ENCODE peak calls at places on chromosome 15, in eight cellular contexts. L is psoas muscle, D is lower lobe of right lung, G is uterus, N is natural killer cell, R is spleen, M is nephron progenitor cell, Y is activated B cell treated with CpG ODN at 0.5 μM for 24 hours. U is an unnamed sample.

GRCh38 chr15:32738677-32739076 is 20.9 kb downstream of the GREM1 start:
- DNase-seq in L (no peak), D (no peak), G (no peak), N (no peak), R (no peak), M (no peak), Y (no peak), U (no peak)

GRCh38 chr15:57460208-57460816 is 84.0 kb downstream of the CGNL1 start:
- DNase-seq in L (no peak), D (no peak), G (no peak), N (no peak), R (no peak), M (no peak), Y (no peak), U (no peak)

GRCh38 chr15:91385301-91385700 is 285.2 kb downstream of the SV2B start:
- DNase-seq in L (no peak), D (no peak), G (no peak), N (no peak), R (no peak), M (no peak), Y (no peak), U (no peak)

GRCh38 chr15:71656425-71656824 is 153.9 kb upstream of the NR2E3 start:
- DNase-seq in L (no peak), D (no peak), G (no peak), N (no peak), R (no peak), M (no peak), Y (no peak), U (no peak)

GRCh38 chr15:98855067-98855814 is 152.4 kb downstream of the PGPEP1L start:
- DNase-seq in L (no peak), D (no peak), G (no peak), N (no peak), R (no peak), M (no peak), Y (no peak), U (no peak)

GRCh38 chr15:57993409-57993808 is 72.1 kb downstream of the ALDH1A2 start:
- DNase-seq in L (no peak), D (no peak), G (no peak), N (no peak), R (no peak), M (no peak), Y (no peak), U (no peak)

GRCh38 chr15:70438776-70439175 is 324.6 kb downstream of the UACA start:
- DNase-seq in L (peak), D (no peak), G (no peak), N (peak), R (no peak), M (no peak), Y (no peak), U (no peak)

GRCh38 chr15:80615783-80616391 is 79.2 kb upstream of the ABHD17C start:
- DNase-seq in L (peak), D (peak), G (no peak), N (no peak), R (no peak), M (no peak), Y (no peak), U (no peak)

GRCh38 chr15:99857836-99858235 is 124.6 kb upstream of the LYSMD4 start:
- DNase-seq in L (no peak), D (no peak), G (no peak), N (no peak), R (no peak), M (no peak), Y (no peak), U (no peak)

GRCh38 chr15:80489030-80489594 is 84.9 kb downstream of the ARNT2 start:
- DNase-seq in L (no peak), D (no peak), G (no peak), N (no peak), R (no peak), M (no peak), Y (no peak), U (no peak)

GRCh38 chr15:92803852-92804609 is 96.1 kb upstream of the CHD2 start:
- DNase-seq in L (peak), D (peak), G (peak), N (no peak), R (peak), M (no peak), Y (no peak), U (no peak)

GRCh38 chr15:92595506-92596337 is 59.9 kb downstream of the FAM174B start:
- DNase-seq in L (no peak), D (no peak), G (no peak), N (no peak), R (no peak), M (no peak), Y (no peak), U (no peak)

GRCh38 chr15:51536965-51537574 is 85.5 kb downstream of the DMXL2 start:
- DNase-seq in L (no peak), D (no peak), G (no peak), N (no peak), R (no peak), M (no peak), Y (no peak), U (no peak)

GRCh38 chr15:69165637-69166025 is 5.2 kb downstream of the GLCE start:
- DNase-seq in L (no peak), D (no peak), G (no peak), N (no peak), R (no peak), M (no peak), Y (no peak), U (no peak)

GRCh38 chr15:70741677-70742293 is 21.6 kb downstream of the UACA start:
- DNase-seq in L (no peak), D (no peak), G (no peak), N (no peak), R (no peak), M (no peak), Y (no peak), U (no peak)

GRCh38 chr15:68201879-68202261 is 3.3 kb downstream of the CALML4 start:
- DNase-seq in L (no peak), D (no peak), G (no peak), N (no peak), R (no peak), M (no peak), Y (no peak), U (no peak)

GRCh38 chr15:50506121-50506520 is 40.3 kb downstream of the USP50 start:
- DNase-seq in L (no peak), D (no peak), G (no peak), N (no peak), R (peak), M (peak), Y (no peak), U (no peak)

GRCh38 chr15:98405013-98405412 is 243.3 kb upstream of the IGF1R start:
- DNase-seq in L (no peak), D (no peak), G (no peak), N (no peak), R (no peak), M (no peak), Y (no peak), U (no peak)

GRCh38 chr15:93308026-93308670 is 219.1 kb upstream of the RGMA start:
- DNase-seq in L (no peak), D (no peak), G (no peak), N (no peak), R (no peak), M (no peak), Y (no peak), U (no peak)

GRCh38 chr15:91456921-91457320 is 356.9 kb downstream of the SV2B start:
- DNase-seq in L (no peak), D (no peak), G (no peak), N (no peak), R (no peak), M (no peak), Y (no peak), U (no peak)

GRCh38 chr15:57198654-57199241 is 177.6 kb upstream of the CGNL1 start:
- DNase-seq in L (no peak), D (no peak), G (no peak), N (no peak), R (no peak), M (no peak), Y (no peak), U (no peak)

GRCh38 chr15:99016680-99017321 is 9.2 kb upstream of the PGPEP1L start:
- DNase-seq in L (peak), D (no peak), G (no peak), N (no peak), R (no peak), M (peak), Y (no peak), U (no peak)

GRCh38 chr15:67821784-67822451 is 3.4 kb upstream of the SKOR1 start:
- DNase-seq in L (peak), D (no peak), G (no peak), N (no peak), R (peak), M (no peak), Y (no peak), U (no peak)

GRCh38 chr15:89067751-89068150 is 20.5 kb upstream of the ABHD2 start:
- DNase-seq in L (no peak), D (no peak), G (no peak), N (no peak), R (no peak), M (no peak), Y (no peak), U (no peak)

GRCh38 chr15:71136159-71137137 is 21.2 kb downstream of the THSD4 start:
- DNase-seq in L (no peak), D (no peak), G (peak), N (no peak), R (no peak), M (no peak), Y (no peak), U (no peak)

GRCh38 chr15:62462721-62463120 is 297.6 kb upstream of the C2CD4B start:
- DNase-seq in L (no peak), D (no peak), G (no peak), N (no peak), R (no peak), M (no peak), Y (no peak), U (no peak)

GRCh38 chr15:67899596-67900283 is 59.9 kb upstream of the RNU6-1 start:
- DNase-seq in L (no peak), D (no peak), G (no peak), N (no peak), R (no peak), M (no peak), Y (no peak), U (no peak)

GRCh38 chr15:63826513-63826912 is 7.2 kb downstream of the HERC1 start:
- DNase-seq in L (no peak), D (no peak), G (no peak), N (no peak), R (no peak), M (no peak), Y (no peak), U (no peak)

GRCh38 chr15:70653426-70653825 is 109.9 kb downstream of the UACA start:
- DNase-seq in L (no peak), D (no peak), G (no peak), N (no peak), R (no peak), M (no peak), Y (no peak), U (no peak)

GRCh38 chr15:47685141-47685870 is 32.0 kb upstream of the SEMA6D start:
- DNase-seq in L (no peak), D (no peak), G (no peak), N (no peak), R (no peak), M (no peak), Y (no peak), U (no peak)

GRCh38 chr15:60722328-60723112 is 243.6 kb upstream of the ICE2 start:
- DNase-seq in L (no peak), D (no peak), G (no peak), N (no peak), R (no peak), M (no peak), Y (no peak), U (no peak)

GRCh38 chr15:68674975-68675374 is 96.2 kb downstream of the CORO2B start:
- DNase-seq in L (no peak), D (no peak), G (peak), N (no peak), R (no peak), M (no peak), Y (no peak), U (no peak)

GRCh38 chr15:63599401-63600000 is 2.3 kb downstream of the FBXL22 start:
- DNase-seq in L (peak), D (peak), G (peak), N (no peak), R (peak), M (no peak), Y (peak), U (no peak)

GRCh38 chr15:42050484-42051255 is 29.8 kb upstream of the PLA2G4E start:
- DNase-seq in L (no peak), D (no peak), G (no peak), N (no peak), R (no peak), M (no peak), Y (no peak), U (no peak)

GRCh38 chr15:78629716-78630065 is 8.9 kb upstream of the CHRNA3 start:
- DNase-seq in L (no peak), D (no peak), G (no peak), N (no peak), R (no peak), M (no peak), Y (no peak), U (no peak)

GRCh38 chr15:77004189-77004588 is 9.3 kb downstream of the PSTPIP1 start:
- DNase-seq in L (peak), D (peak), G (no peak), N (no peak), R (peak), M (no peak), Y (no peak), U (no peak)
- TF ChIP-seq CTCF in L (no peak), D (no peak), G (no peak), N (no peak), R (no peak), M (no peak), Y (no peak), U (no peak)

GRCh38 chr15:76932090-76932966 is 779 bp downstream of the RCN2 start:
- DNase-seq in L (no peak), D (no peak), G (peak), N (no peak), R (no peak), M (no peak), Y (no peak), U (no peak)

GRCh38 chr15:76930831-76931396 is 635 bp upstream of the RCN2 start:
- DNase-seq in L (no peak), D (no peak), G (no peak), N (no peak), R (no peak), M (no peak), Y (no peak), U (no peak)

GRCh38 chr15:76929011-76929760 is 2.4 kb upstream of the RCN2 start:
- DNase-seq in L (no peak), D (no peak), G (no peak), N (no peak), R (no peak), M (no peak), Y (no peak), U (no peak)

GRCh38 chr15:76928231-76928630 is 3.3 kb upstream of the RCN2 start:
- DNase-seq in L (no peak), D (no peak), G (no peak), N (no peak), R (no peak), M (no peak), Y (no peak), U (no peak)

GRCh38 chr15:76931397-76932089 is at the start of gene RCN2:
- DNase-seq in L (peak), D (peak), G (peak), N (peak), R (peak), M (peak), Y (peak), U (peak)
- TF ChIP-seq CTCF in L (peak), D (no peak), G (peak), N (no peak), R (no peak), M (no peak), Y (no peak), U (no peak)

DNA sequence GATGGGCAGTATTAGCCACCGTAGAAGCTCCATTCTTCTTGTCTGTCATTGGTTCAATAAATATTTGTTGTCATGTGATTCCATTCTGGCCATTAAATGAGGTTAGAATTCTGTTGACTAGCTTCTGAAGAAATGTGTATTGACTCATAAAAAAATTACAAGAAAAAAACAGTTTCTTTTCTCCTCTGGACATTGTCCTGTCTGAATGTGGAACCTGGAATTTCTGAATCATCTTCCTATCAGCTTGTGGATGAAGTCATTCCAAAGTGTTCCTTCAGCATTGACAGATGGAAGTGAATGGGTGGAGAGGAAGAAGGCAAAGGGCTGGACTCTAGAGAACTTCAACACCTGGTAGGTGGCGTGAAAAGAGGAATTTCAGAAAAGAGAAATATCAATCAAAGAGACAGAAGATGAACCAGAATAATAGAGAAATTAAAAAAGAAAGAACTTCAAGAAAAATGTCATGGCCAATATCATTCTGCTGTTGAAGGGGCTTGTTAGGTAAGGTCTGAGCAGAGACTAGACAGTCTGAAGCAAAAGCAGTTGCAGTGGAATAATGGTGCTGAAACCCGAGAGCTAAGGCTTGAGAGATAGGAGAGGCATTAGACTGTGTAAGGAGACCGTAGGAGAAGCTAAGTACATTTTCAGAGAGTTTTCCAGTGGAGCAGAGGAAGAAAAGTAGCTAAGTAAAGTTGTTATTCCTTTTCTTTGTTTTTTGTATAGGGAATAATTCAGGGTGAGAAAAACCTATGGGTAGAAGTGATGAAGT is 806.6 kb downstream of the SQOR start:
- DNase-seq in L (no peak), D (no peak), G (no peak), N (no peak), R (no peak), M (no peak), Y (no peak), U (no peak)
- TF ChIP-seq CTCF in L (no peak), D (no peak), G (no peak), N (no peak), R (no peak), M (no peak), Y (no peak), U (no peak)

GRCh38 chr15:74781673-74782595 is at the start of gene CSK:
- DNase-seq in L (peak), D (peak), G (no peak), N (peak), R (peak), M (peak), Y (peak), U (peak)
- TF ChIP-seq CTCF in L (peak), D (peak), G (peak), N (peak), R (peak), M (peak), Y (no peak), U (peak)

DNA sequence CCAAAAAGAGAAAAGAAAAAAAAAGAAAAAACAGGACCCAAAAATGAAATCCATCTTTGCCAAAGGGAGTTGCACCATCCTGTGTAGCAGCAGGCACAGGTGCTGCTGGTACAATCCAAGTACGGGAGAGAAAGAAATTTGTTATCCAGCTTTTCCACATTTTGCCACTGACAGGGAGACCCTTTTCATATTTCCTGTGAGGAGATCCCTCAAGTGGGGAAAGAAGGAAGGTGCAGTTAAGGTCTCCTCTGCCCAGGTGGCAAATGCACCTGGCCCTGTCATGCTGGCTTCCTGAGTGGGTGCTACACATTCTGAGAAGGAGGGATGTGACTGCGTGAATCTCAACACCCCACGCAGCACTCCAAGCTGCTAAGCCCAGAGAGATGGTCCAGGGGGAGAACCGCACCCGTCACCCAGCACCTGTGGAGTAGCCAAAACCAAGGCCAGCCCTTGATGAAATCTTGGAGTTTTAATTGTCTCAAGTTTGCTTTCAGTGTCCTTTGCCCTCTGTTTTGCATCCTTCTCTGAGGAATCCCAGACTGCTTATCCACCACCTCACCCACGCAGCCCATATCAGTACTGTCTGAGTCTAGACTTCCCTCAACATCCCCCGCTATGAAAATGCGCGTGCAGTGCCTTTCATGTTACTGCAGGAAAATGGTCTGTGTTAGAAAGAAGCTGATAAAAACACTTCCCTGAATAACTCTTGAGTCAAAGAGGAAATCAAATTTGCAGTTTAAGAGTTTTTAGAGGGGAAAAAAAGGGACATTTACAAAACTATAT is 141.9 kb upstream of the THBS1 start:
- DNase-seq in L (no peak), D (peak), G (peak), N (no peak), R (no peak), M (no peak), Y (no peak), U (no peak)
- TF ChIP-seq CTCF in L (no peak), D (no peak), G (no peak), N (no peak), R (no peak), M (no peak), Y (no peak), U (peak)

GRCh38 chr15:83926116-83926515 is 272.2 kb downstream of the ADAMTSL3 start:
- DNase-seq in L (no peak), D (no peak), G (no peak), N (no peak), R (no peak), M (no peak), Y (no peak), U (no peak)
- TF ChIP-seq CTCF in L (no peak), D (no peak), G (no peak), N (no peak), R (no peak), M (no peak), Y (no peak), U (no peak)

GRCh38 chr15:73555080-73555479 is 78.1 kb downstream of the NPTN start:
- DNase-seq in L (no peak), D (no peak), G (no peak), N (no peak), R (no peak), M (no peak), Y (no peak), U (no peak)

GRCh38 chr15:73564255-73564654 is 68.9 kb downstream of the NPTN start:
- DNase-seq in L (no peak), D (no peak), G (no peak), N (no peak), R (no peak), M (no peak), Y (no peak), U (no peak)

GRCh38 chr15:73558529-73558928 is 74.7 kb downstream of the NPTN start:
- DNase-seq in L (no peak), D (no peak), G (no peak), N (no peak), R (no peak), M (no peak), Y (no peak), U (no peak)

DNA sequence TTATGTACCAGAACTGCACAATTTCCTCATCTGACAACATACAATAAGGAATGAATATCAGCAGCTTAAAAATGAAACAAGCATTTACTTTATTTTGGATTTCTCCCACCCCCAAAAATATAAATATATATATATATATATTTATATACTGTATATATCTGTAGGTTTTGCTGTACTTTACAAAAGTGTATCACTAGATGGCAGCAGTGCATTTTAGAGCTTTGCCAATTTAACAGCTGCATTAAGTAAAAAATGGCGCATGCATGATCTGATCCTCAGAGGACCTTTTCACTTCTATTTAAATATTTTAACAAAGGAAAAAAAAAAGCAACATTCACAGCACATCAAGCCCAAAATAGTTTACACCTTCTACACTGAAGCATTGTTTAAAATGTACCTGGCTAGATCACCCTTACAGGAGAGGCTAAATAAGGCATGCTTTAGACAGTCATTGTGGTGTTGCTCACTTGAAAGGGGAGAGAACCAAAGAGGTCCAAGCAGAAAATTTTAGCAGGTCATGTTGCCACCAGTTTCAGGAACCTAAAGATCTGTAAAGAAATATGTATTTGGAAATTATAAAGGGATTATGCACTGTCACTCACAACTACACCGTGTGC is 72.6 kb downstream of the NPTN start:
- DNase-seq in L (no peak), D (no peak), G (no peak), N (no peak), R (no peak), M (no peak), Y (no peak), U (no peak)
- TF ChIP-seq CTCF in L (peak), D (peak), G (no peak), N (peak), R (peak), M (peak), Y (no peak), U (peak)

GRCh38 chr15:36810656-36811449 is 231.4 kb downstream of the CDIN1 start:
- DNase-seq in L (no peak), D (no peak), G (no peak), N (no peak), R (no peak), M (no peak), Y (no peak), U (no peak)
- TF ChIP-seq CTCF in L (no peak), D (no peak), G (no peak), N (no peak), R (peak), M (peak), Y (no peak), U (peak)